ENCODE peak calls at places on chromosomes 16 and 17, in ten cellular contexts. R, B, K, V, Q, G, W, P, N and L are unnamed samples.
A peak's percentile ranks its signal among the peaks of the same experiment; 100 is the strongest.

GRCh38 chr17:30717290-30718098 is 107.0 kb downstream of the CRLF3 start:
- DNase-seq in P (no peak), V (no peak), Q (no peak), G (no peak), N (no peak), R (no peak), K (peak; percentile 4), W (no peak), B (peak; percentile 50), L (peak; percentile 40)

GRCh38 chr16:28207425-28207824 is 4.3 kb downstream of the XPO6 start:
- DNase-seq in W (peak; percentile 18), N (no peak), Q (no peak), B (no peak), P (no peak), R (no peak), V (no peak), G (no peak), K (no peak), L (no peak)

GRCh38 chr17:70187383-70187782 is 18.1 kb downstream of the KCNJ2 start:
- DNase-seq in K (no peak), G (no peak), W (no peak), Q (no peak), R (no peak), P (no peak), N (no peak), V (no peak), B (no peak), L (no peak)

GRCh38 chr17:49972486-49973270 is 3.7 kb downstream of the DLX4 start:
- DNase-seq in W (no peak), P (no peak), R (no peak), B (no peak), Q (peak; percentile 67), G (no peak), K (no peak), N (no peak), V (no peak), L (no peak)

GRCh38 chr16:50774960-50775359 is 33.1 kb downstream of the CYLD start:
- DNase-seq in Q (no peak), K (no peak), V (no peak), N (no peak), W (no peak), B (no peak), G (no peak), P (no peak), R (no peak), L (no peak)

GRCh38 chr16:72502654-72503005 is 330.7 kb upstream of the PMFBP1 start:
- DNase-seq in Q (no peak), V (no peak), B (no peak), G (no peak), R (no peak), W (no peak), N (no peak), K (no peak), P (no peak), L (no peak)

GRCh38 chr17:45366691-45367090 is 49.9 kb upstream of the MAP3K14 start:
- DNase-seq in V (no peak), K (no peak), B (peak; percentile 30), R (no peak), W (no peak), N (peak; percentile 9), Q (no peak), P (no peak), G (no peak), L (peak; percentile 41)

GRCh38 chr16:23424292-23424958 is 28.6 kb downstream of the COG7 start:
- DNase-seq in N (no peak), Q (no peak), G (no peak), B (peak; percentile 89), K (peak; percentile 84), R (peak; percentile 95), V (no peak), P (no peak), W (peak; percentile 31), L (no peak)

GRCh38 chr16:11325404-11326083 is 19.7 kb upstream of the RMI2 start:
- DNase-seq in P (no peak), W (no peak), Q (no peak), N (no peak), V (no peak), K (no peak), B (no peak), G (peak; percentile 53), R (no peak), L (no peak)

GRCh38 chr17:17900615-17901520 is 64.1 kb upstream of the SREBF1 start:
- DNase-seq in K (peak; percentile 72), Q (no peak), N (peak; percentile 77), R (peak; percentile 85), W (peak; percentile 89), V (peak; percentile 78), G (peak; percentile 29), P (no peak), B (peak; percentile 94), L (peak; percentile 92)

GRCh38 chr16:24721830-24722238 is 7.6 kb upstream of the TNRC6A start:
- DNase-seq in Q (no peak), B (no peak), R (no peak), V (no peak), W (no peak), G (no peak), P (no peak), N (no peak), K (no peak), L (no peak)

DNA sequence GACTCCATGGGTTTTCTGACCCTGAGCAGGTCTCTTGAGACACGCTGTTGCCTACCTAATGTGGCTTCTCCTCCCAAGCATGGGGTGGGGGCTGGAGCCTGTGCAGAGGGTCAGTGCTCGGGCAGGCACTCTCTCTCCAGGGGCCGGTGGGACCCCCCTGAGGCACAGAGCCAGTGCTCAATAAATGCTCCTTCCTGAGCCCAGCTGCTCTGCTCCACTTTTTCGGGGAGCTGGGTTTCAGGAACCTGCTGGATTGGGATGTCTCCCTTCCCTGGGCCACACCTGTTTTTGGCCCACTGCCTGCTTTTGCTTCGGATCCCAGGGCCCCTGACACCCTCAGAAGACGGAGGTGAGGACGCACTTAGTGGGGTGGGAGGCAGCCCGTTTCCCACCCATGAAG is 1.3 kb upstream of the TRIM65 start:
- DNase-seq in R (no peak), G (no peak), Q (no peak), B (peak; percentile 70), P (no peak), N (no peak), V (no peak), K (no peak), W (no peak), L (no peak)
- H3K27ac ChIP-seq in R (no peak overlapping the region), G (no peak overlapping the region), Q (peak overlapping the region; percentile 81), B (no peak overlapping the region), P (no peak overlapping the region), N (no peak overlapping the region), V (peak overlapping the region; percentile 100), K (peak overlapping the region; percentile 97), W (no peak overlapping the region), L (no peak overlapping the region)

DNA sequence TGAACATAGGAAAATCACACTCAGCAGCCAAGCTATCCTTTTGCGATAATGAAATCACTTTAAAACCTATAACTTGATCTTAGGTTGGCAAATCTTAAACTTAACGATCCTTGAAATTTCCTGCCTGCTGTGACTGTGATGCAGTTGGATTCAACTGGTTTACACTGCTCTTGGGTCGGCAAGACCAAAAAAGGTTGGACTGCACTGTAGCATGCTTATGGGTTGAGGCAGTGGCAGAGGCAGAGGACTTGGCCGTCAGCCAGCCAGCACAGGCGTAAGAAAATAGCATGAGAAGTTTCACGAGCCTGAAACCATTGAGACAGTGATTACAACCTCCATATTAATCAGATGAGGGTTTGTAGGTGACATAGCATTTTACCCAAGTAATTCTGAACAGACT is 21.4 kb downstream of the WSB1 start:
- DNase-seq in Q (no peak), N (no peak), V (no peak), R (peak; percentile 77), P (no peak), G (no peak), K (peak; percentile 80), B (peak; percentile 97), W (no peak), L (no peak)
- TF ChIP-seq POLR2AphosphoS5 in Q (no peak), N (no peak), V (no peak), R (peak; percentile 78), P (no peak), G (no peak), K (peak; percentile 43), B (peak; percentile 74), W (no peak), L (no peak)

GRCh38 chr16:80991792-80992430 is 14.8 kb downstream of the CMC2 start:
- DNase-seq in G (no peak), V (no peak), P (no peak), N (no peak), Q (no peak), K (no peak), B (no peak), R (no peak), W (no peak), L (no peak)

GRCh38 chr16:80989801-80990200 is 16.9 kb downstream of the CMC2 start:
- DNase-seq in B (no peak), Q (no peak), G (no peak), V (no peak), K (no peak), N (no peak), W (no peak), R (no peak), P (no peak), L (no peak)

GRCh38 chr16:80992676-80993292 is 13.9 kb downstream of the CMC2 start:
- DNase-seq in Q (no peak), P (no peak), V (no peak), R (no peak), B (no peak), K (no peak), W (no peak), G (no peak), N (no peak), L (no peak)

GRCh38 chr16:80990577-80990976 is 16.1 kb downstream of the CMC2 start:
- DNase-seq in Q (no peak), V (no peak), B (no peak), P (no peak), G (no peak), W (no peak), K (no peak), R (no peak), N (no peak), L (no peak)

DNA sequence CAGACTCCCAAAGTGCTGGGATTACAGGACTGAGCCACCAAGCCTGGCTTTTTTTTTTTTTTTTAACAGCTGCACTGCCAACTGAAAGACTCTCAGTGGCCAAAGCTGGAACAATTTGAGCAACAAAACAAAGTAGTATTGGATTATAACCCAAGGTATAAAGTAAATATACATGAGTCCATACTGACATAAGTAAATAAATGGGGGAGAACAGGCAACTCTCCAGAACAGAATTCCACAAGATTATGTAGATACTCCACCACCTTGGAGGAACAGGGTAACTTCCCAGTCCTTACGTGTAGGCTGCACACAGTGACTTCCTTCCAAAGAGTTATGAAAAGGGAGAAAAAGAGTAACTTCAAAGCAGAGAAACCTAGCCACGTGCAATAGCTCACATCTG is 15.7 kb downstream of the CMC2 start:
- DNase-seq in G (no peak), Q (no peak), V (no peak), R (no peak), W (no peak), P (no peak), N (no peak), K (no peak), B (no peak), L (no peak)
- H3K27ac ChIP-seq in G (no peak overlapping the region), Q (no peak overlapping the region), V (no peak overlapping the region), R (no peak overlapping the region), W (no peak overlapping the region), P (no peak overlapping the region), N (no peak overlapping the region), K (no peak overlapping the region), B (no peak overlapping the region), L (no peak overlapping the region)

DNA sequence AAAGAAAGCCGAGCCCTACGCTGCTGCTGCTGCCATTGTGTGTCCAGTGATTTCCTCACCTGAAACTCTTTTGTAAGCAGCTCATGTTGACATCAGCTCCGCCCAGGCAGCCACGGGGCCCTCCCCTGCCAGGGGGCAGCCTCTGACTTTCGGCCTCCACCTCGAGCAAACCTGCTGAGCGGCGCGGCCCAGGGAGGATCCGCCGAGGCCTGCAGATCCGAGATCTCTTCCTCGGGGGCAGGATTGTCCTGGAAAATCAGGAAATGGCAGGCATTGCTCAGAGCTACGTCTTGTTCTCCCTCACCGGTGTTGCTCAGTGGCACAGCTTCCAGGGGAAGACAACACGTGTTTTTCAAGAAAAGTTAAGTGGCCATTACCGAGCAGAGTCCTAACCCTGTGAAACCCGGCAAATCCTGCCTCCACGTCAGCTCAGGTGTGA is 35.6 kb upstream of the ZNF750 start:
- DNase-seq in R (peak; percentile 82), K (no peak), N (no peak), G (peak; percentile 50), P (peak; percentile 25), V (no peak), W (peak; percentile 4), B (no peak), Q (peak; percentile 57), L (peak; percentile 81)
- TF ChIP-seq POLR2AphosphoS5 in R (peak; percentile 71), K (no peak), N (no peak), G (no peak), P (no peak), V (no peak), W (no peak), B (no peak), Q (no peak), L (no peak)